ENCODE peak calls at places on chromosomes 3 and 15, in six cellular contexts. Y, G, D, F, K and C are unnamed samples.
A peak's percentile ranks its signal among the peaks of the same experiment; 100 is the strongest.

GRCh38 chr3:55329849-55330248 is 157.3 kb downstream of the WNT5A start:
- DNase-seq in G (peak; percentile 92), K (no peak), D (peak; percentile 96), Y (peak; percentile 67), F (no peak), C (peak; percentile 86)

GRCh38 chr3:146546366-146546965 is 2.1 kb upstream of the PLSCR1 start:
- DNase-seq in D (no peak), Y (no peak), G (no peak), F (no peak), K (no peak), C (no peak)

GRCh38 chr3:42980909-42981308 is 1.8 kb downstream of the GASK1A start:
- DNase-seq in Y (no peak), G (peak; percentile 37), K (no peak), D (no peak), F (no peak), C (peak; percentile 14)

GRCh38 chr3:125115640-125116039 is 59.8 kb upstream of the HEG1 start:
- DNase-seq in F (no peak), Y (peak; percentile 64), D (peak; percentile 65), K (no peak), G (peak; percentile 94), C (peak; percentile 37)

GRCh38 chr3:73018790-73019441 is 22.3 kb downstream of the PPP4R2 start:
- DNase-seq in F (no peak), G (no peak), Y (no peak), K (no peak), D (no peak), C (no peak)

GRCh38 chr15:99485992-99486370 is 79.8 kb upstream of the MEF2A start:
- DNase-seq in K (no peak), D (no peak), F (no peak), Y (no peak), G (no peak), C (no peak)

GRCh38 chr15:67690936-67691335 is 134.4 kb upstream of the SKOR1 start:
- DNase-seq in G (peak; percentile 37), F (no peak), Y (no peak), K (no peak), D (peak; percentile 77), C (no peak)

GRCh38 chr15:66254364-66255292 is 1.1 kb upstream of the MEGF11 start:
- DNase-seq in Y (no peak), K (no peak), G (no peak), D (no peak), F (no peak), C (no peak)

GRCh38 chr3:66053783-66054094 is 15.0 kb upstream of the MAGI1 start:
- DNase-seq in D (no peak), G (no peak), Y (no peak), F (no peak), K (no peak), C (no peak)

GRCh38 chr3:8152826-8153418 is 348.7 kb upstream of the LMCD1 start:
- DNase-seq in K (no peak), D (no peak), F (peak; percentile 24), Y (no peak), G (no peak), C (no peak)

GRCh38 chr3:79367066-79367465 is 400.7 kb downstream of the ROBO1 start:
- DNase-seq in K (no peak), F (no peak), D (peak; percentile 87), Y (peak; percentile 12), G (peak; percentile 55), C (no peak)